ENCODE peak calls at places on chromosome 17, in six cellular contexts. Q, K, G, R, C and Y are unnamed samples.

GRCh38 chr17:79033046-79033616 is 9.2 kb downstream of the C1QTNF1 start:
- DNase-seq in Q (no peak), K (peak; percentile 12), G (no peak), R (peak; percentile 23), C (no peak), Y (no peak)

GRCh38 chr17:83116783-83117555 is 37.6 kb downstream of the METRNL start:
- DNase-seq in Q (no peak), K (no peak), G (no peak), R (no peak), C (no peak), Y (no peak)

GRCh38 chr17:31629696-31630470 is 229.2 kb downstream of the COPRS start:
- DNase-seq in Q (no peak), K (no peak), G (no peak), R (no peak), C (no peak), Y (no peak)

GRCh38 chr17:76335716-76336381 is 17.9 kb downstream of the PRPSAP1 start:
- DNase-seq in Q (no peak), K (no peak), G (no peak), R (no peak), C (no peak), Y (no peak)

GRCh38 chr17:82173351-82174041 is 39.1 kb downstream of the CCDC57 start:
- DNase-seq in Q (no peak), K (no peak), G (no peak), R (no peak), C (no peak), Y (no peak)

GRCh38 chr17:72136692-72137550 is 16.1 kb downstream of the SOX9 start:
- DNase-seq in Q (peak; percentile 44), K (no peak), G (peak; percentile 61), R (no peak), C (no peak), Y (peak; percentile 83)

GRCh38 chr17:56785396-56785795 is 48.3 kb downstream of the C17orf67 start:
- DNase-seq in Q (no peak), K (no peak), G (no peak), R (no peak), C (no peak), Y (peak; percentile 64)

GRCh38 chr17:50693041-50693682 is 14.6 kb downstream of the ANKRD40 start:
- DNase-seq in Q (peak; percentile 78), K (no peak), G (no peak), R (peak; percentile 27), C (no peak), Y (no peak)

GRCh38 chr17:66191607-66192377 is at the start of gene CEP112:
- DNase-seq in Q (peak; percentile 86), K (peak; percentile 64), G (peak; percentile 69), R (peak; percentile 89), C (peak; percentile 83), Y (no peak)

GRCh38 chr17:75647061-75647460 is 13.8 kb downstream of the SMIM5 start:
- DNase-seq in Q (no peak), K (no peak), G (no peak), R (peak; percentile 64), C (no peak), Y (no peak)

GRCh38 chr17:233473-233941 is 52.1 kb upstream of the DOC2B start:
- DNase-seq in Q (no peak), K (peak; percentile 41), G (no peak), R (peak; percentile 70), C (no peak), Y (no peak)

GRCh38 chr17:72122002-72122310 is 1.1 kb downstream of the SOX9 start:
- DNase-seq in Q (peak; percentile 65), K (no peak), G (no peak), R (no peak), C (no peak), Y (no peak)

GRCh38 chr17:29615048-29615385 is 7.7 kb downstream of the CORO6 start:
- DNase-seq in Q (no peak), K (no peak), G (no peak), R (peak; percentile 75), C (peak; percentile 53), Y (no peak)

GRCh38 chr17:21024024-21024423 is 18.8 kb downstream of the USP22 start:
- DNase-seq in Q (no peak), K (no peak), G (no peak), R (no peak), C (no peak), Y (no peak)

GRCh38 chr17:21019976-21020575 is 22.7 kb downstream of the USP22 start:
- DNase-seq in Q (no peak), K (peak; percentile 49), G (no peak), R (peak; percentile 60), C (peak; percentile 20), Y (no peak)

GRCh38 chr17:21018894-21019293 is 23.9 kb downstream of the USP22 start:
- DNase-seq in Q (no peak), K (no peak), G (no peak), R (peak; percentile 28), C (no peak), Y (no peak)

GRCh38 chr17:21020622-21021021 is 22.2 kb downstream of the USP22 start:
- DNase-seq in Q (no peak), K (no peak), G (no peak), R (peak; percentile 35), C (no peak), Y (no peak)

GRCh38 chr17:21021208-21021803 is 21.5 kb downstream of the USP22 start:
- DNase-seq in Q (no peak), K (no peak), G (no peak), R (peak; percentile 3), C (no peak), Y (no peak)
- H3K27ac ChIP-seq in Q (no peak overlapping the region), K (no peak overlapping the region), G (no peak overlapping the region), R (no peak overlapping the region), C (no peak overlapping the region), Y (no peak overlapping the region)

GRCh38 chr17:11550431-11550830 is 47.8 kb upstream of the DNAH9 start:
- DNase-seq in Q (no peak), K (no peak), G (no peak), R (no peak), C (no peak), Y (no peak)

GRCh38 chr17:11545002-11545401 is 53.3 kb upstream of the DNAH9 start:
- DNase-seq in Q (no peak), K (no peak), G (no peak), R (no peak), C (no peak), Y (no peak)

GRCh38 chr17:11548398-11548797 is 49.9 kb upstream of the DNAH9 start:
- DNase-seq in Q (no peak), K (no peak), G (no peak), R (no peak), C (no peak), Y (no peak)

GRCh38 chr17:11551442-11551841 is 46.8 kb upstream of the DNAH9 start:
- DNase-seq in Q (no peak), K (no peak), G (no peak), R (no peak), C (no peak), Y (no peak)

DNA sequence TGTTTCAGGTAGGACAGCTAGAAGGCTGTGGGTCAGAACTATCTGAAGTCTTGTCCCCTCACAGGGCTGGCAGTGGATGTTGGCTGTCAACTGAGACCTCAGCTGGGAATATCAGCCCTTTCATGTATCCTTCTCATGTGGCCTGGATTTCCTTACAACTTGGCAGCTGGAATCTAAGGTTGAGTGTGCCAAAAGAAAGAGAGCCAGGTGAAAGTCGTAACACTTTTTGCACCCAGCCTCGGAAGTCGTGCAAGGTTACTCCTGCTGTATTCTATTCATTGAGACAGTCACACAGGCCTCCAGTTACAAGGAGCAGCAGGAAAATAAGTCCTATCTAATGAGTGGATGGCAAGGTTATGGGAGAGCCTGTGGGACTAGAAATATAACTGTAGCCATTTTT is 52.6 kb upstream of the DNAH9 start:
- DNase-seq in Q (no peak), K (no peak), G (no peak), R (no peak), C (no peak), Y (no peak)
- H3K27ac ChIP-seq in Q (no peak overlapping the region), K (no peak overlapping the region), G (no peak overlapping the region), R (no peak overlapping the region), C (no peak overlapping the region), Y (no peak overlapping the region)

DNA sequence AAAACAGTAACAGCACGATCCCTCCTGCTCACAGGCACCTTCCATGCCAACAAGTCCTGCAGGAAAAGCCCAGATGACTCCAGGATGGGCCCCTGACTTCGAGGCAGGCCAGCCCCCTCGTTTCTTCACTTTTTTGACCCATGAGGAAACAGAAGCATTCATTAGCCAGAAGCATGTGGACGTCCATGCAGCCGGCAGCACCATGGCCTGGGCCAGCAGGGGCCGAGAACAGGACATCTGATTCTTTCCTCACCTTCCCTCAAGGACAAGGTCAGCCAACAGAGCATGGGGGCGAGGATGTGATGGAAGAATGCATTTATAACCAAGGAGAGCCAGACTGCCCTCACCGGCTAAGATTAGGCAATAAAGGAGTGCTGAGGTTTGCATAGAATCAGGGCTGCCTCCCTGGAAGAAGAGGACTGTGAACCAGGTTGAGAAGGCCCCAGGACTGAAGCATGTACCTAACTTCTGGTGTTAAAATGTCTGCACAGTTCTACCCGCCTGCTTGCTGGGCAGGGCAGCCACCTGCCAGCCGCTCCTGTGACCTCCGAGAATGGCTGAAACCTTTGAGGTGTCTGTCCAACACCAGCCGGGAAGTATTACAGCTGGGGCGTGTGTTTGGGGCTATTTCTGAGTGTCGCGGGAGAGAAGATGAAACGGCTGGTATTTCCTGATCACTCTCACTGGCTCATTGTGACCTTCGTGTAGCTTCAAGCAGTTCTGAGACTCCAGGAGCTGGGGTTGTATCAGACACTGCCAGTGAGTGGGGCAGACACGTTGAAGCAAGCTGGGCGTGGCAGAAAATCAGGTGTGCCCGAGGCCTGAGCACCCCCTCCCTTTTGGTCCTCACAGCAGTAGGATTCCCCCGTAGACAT is 94.0 kb upstream of the TNRC6C start:
- DNase-seq in Q (no peak), K (no peak), G (no peak), R (peak; percentile 40), C (no peak), Y (no peak)
- H3K27ac ChIP-seq in Q (no peak overlapping the region), K (no peak overlapping the region), G (no peak overlapping the region), R (peak overlapping the region; percentile 11), C (no peak overlapping the region), Y (no peak overlapping the region)

GRCh38 chr17:64243340-64243739 is 19.7 kb downstream of the TEX2 start:
- DNase-seq in Q (no peak), K (no peak), G (no peak), R (no peak), C (no peak), Y (no peak)

GRCh38 chr17:64240741-64241347 is 22.2 kb downstream of the TEX2 start:
- DNase-seq in Q (no peak), K (peak; percentile 85), G (no peak), R (no peak), C (no peak), Y (no peak)

GRCh38 chr17:64236827-64237403 is 26.1 kb downstream of the TEX2 start:
- DNase-seq in Q (peak; percentile 44), K (no peak), G (peak; percentile 12), R (no peak), C (no peak), Y (no peak)

GRCh38 chr17:64242633-64243032 is 20.4 kb downstream of the TEX2 start:
- DNase-seq in Q (no peak), K (no peak), G (no peak), R (no peak), C (no peak), Y (no peak)

DNA sequence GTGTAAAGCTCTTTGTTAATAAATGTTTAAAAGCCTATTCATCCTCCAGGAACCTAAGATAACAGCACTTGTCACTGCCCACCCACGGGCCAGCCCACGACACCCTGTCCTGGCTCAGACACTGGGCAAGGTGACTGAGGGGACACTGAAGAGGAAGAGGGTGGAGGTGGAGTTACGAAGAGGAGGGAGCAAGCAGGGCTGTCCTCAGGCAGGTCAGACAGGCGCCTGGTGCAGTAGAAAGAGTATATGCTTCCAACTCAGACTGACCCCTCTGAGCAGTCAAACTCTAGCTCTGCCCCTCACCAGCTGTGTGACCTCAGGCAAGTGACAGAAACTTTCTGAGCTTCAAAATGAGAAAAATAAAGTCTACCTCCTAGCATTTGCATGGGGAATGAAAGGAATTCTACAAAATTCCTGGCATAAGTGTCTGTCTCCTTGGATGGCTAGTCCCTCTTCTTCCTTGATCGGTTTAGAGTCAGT is 22.8 kb downstream of the TEX2 start:
- DNase-seq in Q (no peak), K (peak; percentile 49), G (no peak), R (no peak), C (no peak), Y (no peak)
- H3K27ac ChIP-seq in Q (no peak overlapping the region), K (peak overlapping the region; percentile 82), G (no peak overlapping the region), R (no peak overlapping the region), C (no peak overlapping the region), Y (peak overlapping the region; percentile 36)